ENCODE peak calls at places on chromosomes 1 and 21, in four cellular contexts. One of them, this sample, is unnamed.

GRCh38 chr1:153764315-153764714 is 10.9 kb upstream of the SLC27A3 start:
- DNase-seq in B cell: no peak
- DNase-seq in transverse colon: no peak
- DNase-seq in progenitor cell of endocrine pancreas: no peak
- DNase-seq in this sample: no peak

GRCh38 chr21:39913651-39914145 is 46.5 kb downstream of the PCP4 start:
- DNase-seq in progenitor cell of endocrine pancreas: no peak
- DNase-seq in transverse colon: no peak
- DNase-seq in B cell: no peak
- DNase-seq in this sample: no peak

GRCh38 chr1:17167783-17168479 is 37.0 kb upstream of the PADI1 start:
- DNase-seq in transverse colon: no peak
- DNase-seq in B cell: no peak
- DNase-seq in progenitor cell of endocrine pancreas: no peak
- DNase-seq in this sample: no peak

GRCh38 chr1:59625388-59625787 is 189.4 kb upstream of the HOOK1 start:
- DNase-seq in progenitor cell of endocrine pancreas: no peak
- DNase-seq in transverse colon: no peak
- DNase-seq in B cell: no peak
- DNase-seq in this sample: no peak

GRCh38 chr1:6130036-6130435 is 50.1 kb downstream of the CHD5 start:
- DNase-seq in progenitor cell of endocrine pancreas: no peak
- DNase-seq in B cell: no peak
- DNase-seq in transverse colon: no peak
- DNase-seq in this sample: peak; percentile 11

GRCh38 chr1:58149266-58149812 is 397.2 kb downstream of the OMA1 start:
- DNase-seq in progenitor cell of endocrine pancreas: no peak
- DNase-seq in transverse colon: no peak
- DNase-seq in B cell: no peak
- DNase-seq in this sample: no peak

GRCh38 chr1:33220701-33221384 is 35.4 kb upstream of the ZNF362 start:
- DNase-seq in progenitor cell of endocrine pancreas: no peak
- DNase-seq in transverse colon: no peak
- DNase-seq in B cell: no peak
- DNase-seq in this sample: no peak

GRCh38 chr1:234433563-234434285 is 45.3 kb downstream of the TARBP1 start:
- DNase-seq in progenitor cell of endocrine pancreas: no peak
- DNase-seq in transverse colon: no peak
- DNase-seq in B cell: no peak
- DNase-seq in this sample: no peak

GRCh38 chr1:64934115-64934880 is 32.1 kb downstream of the JAK1 start:
- DNase-seq in progenitor cell of endocrine pancreas: no peak
- DNase-seq in transverse colon: no peak
- DNase-seq in B cell: no peak
- DNase-seq in this sample: no peak

GRCh38 chr1:67687649-67688048 is 2.6 kb downstream of the GADD45A start:
- DNase-seq in B cell: no peak
- DNase-seq in transverse colon: no peak
- DNase-seq in progenitor cell of endocrine pancreas: no peak
- DNase-seq in this sample: no peak

GRCh38 chr1:6472391-6472790 is 6.4 kb upstream of the TNFRSF25 start:
- DNase-seq in transverse colon: no peak
- DNase-seq in B cell: no peak
- DNase-seq in progenitor cell of endocrine pancreas: no peak
- DNase-seq in this sample: no peak

GRCh38 chr1:156140879-156141707 is 12.3 kb upstream of the SEMA4A start:
- DNase-seq in transverse colon: no peak
- DNase-seq in B cell: no peak
- DNase-seq in progenitor cell of endocrine pancreas: peak; percentile 50
- DNase-seq in this sample: peak; percentile 88

GRCh38 chr21:42238185-42238934 is 19.4 kb downstream of the ABCG1 start:
- DNase-seq in progenitor cell of endocrine pancreas: no peak
- DNase-seq in transverse colon: no peak
- DNase-seq in B cell: no peak
- DNase-seq in this sample: no peak

GRCh38 chr1:117967900-117968299 is 38.4 kb downstream of the WDR3 start:
- DNase-seq in transverse colon: no peak
- DNase-seq in progenitor cell of endocrine pancreas: no peak
- DNase-seq in B cell: no peak
- DNase-seq in this sample: no peak

GRCh38 chr1:79355073-79355472 is 348.5 kb upstream of the ADGRL4 start:
- DNase-seq in progenitor cell of endocrine pancreas: no peak
- DNase-seq in transverse colon: no peak
- DNase-seq in B cell: no peak
- DNase-seq in this sample: no peak

GRCh38 chr21:43611598-43612369 is 47.5 kb downstream of the HSF2BP start:
- DNase-seq in progenitor cell of endocrine pancreas: peak; percentile 44
- DNase-seq in B cell: peak; percentile 27
- DNase-seq in transverse colon: peak; percentile 84
- DNase-seq in this sample: peak; percentile 80

GRCh38 chr1:3717715-3718601 is 34.3 kb upstream of the CCDC27 start:
- DNase-seq in B cell: no peak
- DNase-seq in progenitor cell of endocrine pancreas: peak; percentile 53
- DNase-seq in transverse colon: no peak
- DNase-seq in this sample: no peak

GRCh38 chr1:117093091-117093534 is 28.4 kb downstream of the TRIM45 start:
- DNase-seq in progenitor cell of endocrine pancreas: no peak
- DNase-seq in transverse colon: peak; percentile 41
- DNase-seq in B cell: no peak
- DNase-seq in this sample: no peak

GRCh38 chr1:51192213-51192843 is 43.7 kb upstream of the RNF11 start:
- DNase-seq in progenitor cell of endocrine pancreas: peak; percentile 38
- DNase-seq in transverse colon: peak; percentile 63
- DNase-seq in B cell: peak; percentile 31
- DNase-seq in this sample: peak; percentile 77

GRCh38 chr1:92583821-92584760 is 97.4 kb upstream of the GFI1 start:
- DNase-seq in B cell: no peak
- DNase-seq in transverse colon: no peak
- DNase-seq in progenitor cell of endocrine pancreas: no peak
- DNase-seq in this sample: no peak

GRCh38 chr1:3419415-3420204 is 34.9 kb upstream of the ARHGEF16 start:
- DNase-seq in transverse colon: peak; percentile 45
- DNase-seq in progenitor cell of endocrine pancreas: no peak
- DNase-seq in B cell: no peak
- DNase-seq in this sample: no peak

GRCh38 chr1:17516303-17517214 is 22.9 kb upstream of the ARHGEF10L start:
- DNase-seq in transverse colon: peak; percentile 86
- DNase-seq in B cell: no peak
- DNase-seq in progenitor cell of endocrine pancreas: no peak
- DNase-seq in this sample: no peak

GRCh38 chr1:27873671-27874384 is 1.5 kb downstream of the THEMIS2 start:
- DNase-seq in progenitor cell of endocrine pancreas: no peak
- DNase-seq in transverse colon: peak; percentile 47
- DNase-seq in B cell: no peak
- DNase-seq in this sample: no peak

GRCh38 chr1:5297199-5297877 is 642.9 kb downstream of the AJAP1 start:
- DNase-seq in transverse colon: no peak
- DNase-seq in progenitor cell of endocrine pancreas: no peak
- DNase-seq in B cell: no peak
- DNase-seq in this sample: no peak

GRCh38 chr1:114338491-114338890 is 172.5 kb downstream of the TRIM33 start:
- DNase-seq in B cell: no peak
- DNase-seq in transverse colon: no peak
- DNase-seq in progenitor cell of endocrine pancreas: no peak
- DNase-seq in this sample: no peak

GRCh38 chr21:31298618-31299269 is 45.3 kb downstream of the TIAM1 start:
- DNase-seq in progenitor cell of endocrine pancreas: no peak
- DNase-seq in transverse colon: no peak
- DNase-seq in B cell: no peak
- DNase-seq in this sample: no peak

GRCh38 chr1:89616844-89617627 is 15.9 kb upstream of the LRRC8C start:
- DNase-seq in progenitor cell of endocrine pancreas: no peak
- DNase-seq in B cell: no peak
- DNase-seq in transverse colon: no peak
- DNase-seq in this sample: no peak

GRCh38 chr1:89620664-89621063 is 12.3 kb upstream of the LRRC8C start:
- DNase-seq in progenitor cell of endocrine pancreas: no peak
- DNase-seq in B cell: no peak
- DNase-seq in transverse colon: no peak
- DNase-seq in this sample: no peak

GRCh38 chr1:89613928-89614327 is 19.0 kb upstream of the LRRC8C start:
- DNase-seq in progenitor cell of endocrine pancreas: no peak
- DNase-seq in B cell: no peak
- DNase-seq in transverse colon: no peak
- DNase-seq in this sample: no peak

GRCh38 chr1:89611721-89612120 is 21.2 kb upstream of the LRRC8C start:
- DNase-seq in transverse colon: no peak
- DNase-seq in B cell: no peak
- DNase-seq in progenitor cell of endocrine pancreas: no peak
- DNase-seq in this sample: no peak

DNA sequence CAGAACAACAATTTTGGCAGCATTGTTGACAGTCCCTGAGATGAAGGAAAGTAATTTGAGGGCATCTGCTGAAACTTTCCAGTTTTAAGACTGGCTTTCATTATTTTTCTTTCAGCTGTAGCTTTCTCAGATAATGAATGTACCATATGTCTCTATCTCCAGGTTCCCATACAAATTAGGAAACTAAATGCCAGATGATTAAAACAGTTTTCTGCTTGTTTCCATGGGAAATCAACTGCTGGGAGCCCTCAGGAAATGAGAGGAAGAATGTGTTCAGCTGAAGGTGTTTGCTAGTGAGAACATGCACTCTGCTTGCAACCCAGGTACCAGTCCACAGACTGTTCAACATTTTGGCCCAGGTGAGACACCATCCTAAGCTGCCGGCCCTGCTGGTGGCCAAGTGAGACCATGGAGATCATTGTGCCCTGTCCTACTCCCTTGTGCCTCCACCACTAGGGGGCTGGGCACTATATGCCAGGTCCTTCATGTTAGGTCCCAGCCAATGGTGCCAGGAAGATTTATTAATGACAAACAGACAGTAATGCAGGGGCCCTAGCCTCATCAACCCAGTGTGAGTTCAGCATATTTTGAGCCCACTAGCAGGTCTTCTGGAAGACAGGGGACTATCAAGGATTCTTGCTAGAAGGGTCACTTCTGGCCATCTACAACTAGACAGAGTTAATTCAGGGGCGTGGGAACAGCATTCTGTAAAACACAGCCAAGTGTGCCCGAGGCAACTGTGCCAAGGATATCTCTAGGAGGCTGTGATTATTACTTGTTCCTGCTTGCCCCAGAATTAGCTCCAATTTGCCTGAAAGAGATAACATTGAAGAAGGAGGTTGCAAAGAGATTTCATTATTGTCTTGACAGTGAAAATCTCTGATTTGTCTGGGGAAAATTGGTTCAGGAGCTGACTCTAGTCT is 17.0 kb upstream of the LRRC8C start:
- DNase-seq in transverse colon: peak; percentile 30
- DNase-seq in progenitor cell of endocrine pancreas: no peak
- DNase-seq in B cell: peak; percentile 42
- DNase-seq in this sample: no peak
- TF ChIP-seq CTCF in transverse colon: peak; percentile 16
- TF ChIP-seq CTCF in progenitor cell of endocrine pancreas: peak; percentile 47
- TF ChIP-seq CTCF in B cell: peak; percentile 51
- TF ChIP-seq CTCF in this sample: peak; percentile 20

GRCh38 chr1:170594227-170594626 is 62.3 kb downstream of the GORAB start:
- DNase-seq in transverse colon: no peak
- DNase-seq in B cell: no peak
- DNase-seq in progenitor cell of endocrine pancreas: no peak
- DNase-seq in this sample: no peak
- TF ChIP-seq CTCF in transverse colon: no peak
- TF ChIP-seq CTCF in B cell: no peak
- TF ChIP-seq CTCF in progenitor cell of endocrine pancreas: no peak
- TF ChIP-seq CTCF in this sample: no peak

DNA sequence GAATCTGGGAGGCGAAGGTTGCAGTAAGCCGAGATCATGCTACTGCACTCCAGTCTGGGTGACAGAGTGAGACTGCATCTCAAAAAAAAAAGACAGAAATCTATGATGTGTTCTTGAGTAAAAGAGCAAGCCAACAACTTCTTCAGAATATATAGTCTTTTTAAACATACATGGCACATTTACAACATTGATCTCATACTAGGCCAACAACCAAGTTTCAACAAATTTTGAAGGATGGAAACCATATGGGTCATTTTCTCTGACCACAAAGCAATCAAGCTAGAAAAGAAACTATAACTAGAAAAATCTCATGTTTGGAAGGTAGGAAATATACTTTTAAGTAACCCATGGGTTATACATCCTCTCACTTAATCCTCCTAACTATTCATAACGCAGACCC is 38.2 kb downstream of the PAFAH2 start:
- DNase-seq in B cell: no peak
- DNase-seq in transverse colon: no peak
- DNase-seq in progenitor cell of endocrine pancreas: no peak
- DNase-seq in this sample: no peak
- TF ChIP-seq CTCF in B cell: no peak
- TF ChIP-seq CTCF in transverse colon: no peak
- TF ChIP-seq CTCF in progenitor cell of endocrine pancreas: no peak
- TF ChIP-seq CTCF in this sample: no peak

DNA sequence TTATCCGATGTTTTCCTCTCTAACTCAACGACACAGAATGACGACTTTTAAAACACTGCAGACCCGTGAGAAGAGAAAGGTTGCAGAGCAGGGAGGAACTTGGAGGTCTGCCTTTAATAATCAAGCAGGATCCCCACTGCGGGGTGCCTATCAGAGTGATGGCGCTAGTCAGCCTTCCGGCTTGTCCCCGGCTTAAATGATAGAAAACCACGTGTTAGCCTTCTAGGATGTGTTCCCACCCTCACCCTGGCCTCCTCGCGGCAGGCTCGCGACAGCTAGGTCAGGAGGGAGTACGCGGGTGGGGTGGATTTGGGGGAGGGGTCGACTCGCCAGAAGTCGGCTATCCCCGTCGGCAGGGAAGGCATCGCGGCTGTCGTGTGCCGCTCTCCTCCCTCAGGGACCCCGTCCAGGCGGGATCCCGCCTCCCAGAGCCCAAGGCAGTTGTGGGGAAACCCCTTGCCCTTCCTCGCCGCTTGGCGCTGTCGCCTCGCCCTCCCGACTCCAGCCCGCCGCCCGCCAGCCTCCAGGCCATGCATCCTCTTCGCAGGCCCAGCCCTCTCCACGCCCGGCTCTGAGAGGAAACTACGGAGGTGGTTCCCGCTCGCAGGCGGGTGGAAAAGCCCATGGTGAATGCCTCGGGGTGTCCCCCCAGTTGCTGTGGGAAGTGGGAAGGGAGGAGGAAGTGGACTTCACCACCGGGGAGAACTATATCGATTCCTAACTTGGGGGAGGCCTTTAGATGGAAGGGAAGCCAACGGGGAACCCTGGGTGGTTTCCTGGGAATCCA is 1.1 kb upstream of the SMG7 start:
- DNase-seq in B cell: peak; percentile 44
- DNase-seq in progenitor cell of endocrine pancreas: peak; percentile 57
- DNase-seq in transverse colon: peak; percentile 70
- DNase-seq in this sample: peak; percentile 78
- TF ChIP-seq CTCF in B cell: no peak
- TF ChIP-seq CTCF in progenitor cell of endocrine pancreas: no peak
- TF ChIP-seq CTCF in transverse colon: peak; percentile 22
- TF ChIP-seq CTCF in this sample: no peak